ENCODE peak calls at places on chromosome 7, in four cellular contexts. L, R, I and K are unnamed samples.

GRCh38 chr7:108348913-108349312 is 107.3 kb downstream of the NRCAM start:
- DNase-seq in I (peak; percentile 93), L (no peak), R (no peak), K (no peak)

GRCh38 chr7:94195813-94196212 is 191.7 kb upstream of the BET1 start:
- DNase-seq in L (no peak), I (no peak), R (no peak), K (no peak)

GRCh38 chr7:14507617-14508016 is 394.9 kb downstream of the DGKB start:
- DNase-seq in I (peak; percentile 66), L (peak; percentile 88), R (peak; percentile 92), K (no peak)

GRCh38 chr7:101676956-101677355 is 47.9 kb upstream of the MYL10 start:
- DNase-seq in R (no peak), I (no peak), L (no peak), K (no peak)

GRCh38 chr7:85908051-85908450 is 721.2 kb upstream of the SEMA3D start:
- DNase-seq in R (no peak), L (no peak), I (no peak), K (no peak)

GRCh38 chr7:25632616-25633015 is 404.3 kb upstream of the NPVF start:
- DNase-seq in R (no peak), L (no peak), I (no peak), K (no peak)

GRCh38 chr7:155227004-155227787 is 70.5 kb upstream of the INSIG1 start:
- DNase-seq in L (no peak), R (no peak), I (no peak), K (no peak)

GRCh38 chr7:105648561-105649401 is 67.5 kb upstream of the EFCAB10 start:
- DNase-seq in R (peak; percentile 93), L (peak; percentile 94), I (peak; percentile 12), K (peak; percentile 10)

GRCh38 chr7:36967387-36967786 is 243.1 kb upstream of the AOAH start:
- DNase-seq in L (no peak), I (peak; percentile 71), R (peak; percentile 6), K (peak; percentile 72)

GRCh38 chr7:139777304-139777890 is 401 bp downstream of the HIPK2 start:
- DNase-seq in R (peak; percentile 39), L (no peak), I (no peak), K (no peak)

GRCh38 chr7:100546129-100546867 is 7.3 kb downstream of the AGFG2 start:
- DNase-seq in L (no peak), R (no peak), I (no peak), K (peak; percentile 86)

GRCh38 chr7:43591551-43592180 is 8.8 kb downstream of the STK17A start:
- DNase-seq in I (peak; percentile 35), L (no peak), R (no peak), K (peak; percentile 59)

GRCh38 chr7:2687338-2687869 is 598 bp upstream of the AMZ1 start:
- DNase-seq in L (no peak), R (peak; percentile 38), I (peak; percentile 19), K (no peak)

GRCh38 chr7:115676080-115676479 is 354.5 kb downstream of the TFEC start:
- DNase-seq in R (peak; percentile 1), L (no peak), I (peak; percentile 45), K (peak; percentile 14)

GRCh38 chr7:25180946-25181345 is 47.3 kb downstream of the NPVF start:
- DNase-seq in I (peak; percentile 29), L (no peak), R (no peak), K (no peak)

GRCh38 chr7:134016223-134016941 is 110.8 kb upstream of the LRGUK start:
- DNase-seq in R (peak; percentile 37), I (peak; percentile 28), L (peak; percentile 32), K (peak; percentile 57)

GRCh38 chr7:118148930-118149329 is 35.0 kb upstream of the LSM8 start:
- DNase-seq in L (no peak), I (no peak), R (no peak), K (no peak)

GRCh38 chr7:155316427-155317113 is 18.9 kb downstream of the INSIG1 start:
- DNase-seq in R (no peak), L (no peak), I (no peak), K (no peak)

GRCh38 chr7:149287622-149288021 is 25.6 kb downstream of the ZNF783 start:
- DNase-seq in I (no peak), R (no peak), L (no peak), K (no peak)